ENCODE peak calls at places on chromosome 20, in ten cellular contexts. I is lung, D is choroid plexus epithelial cell, Q is IMR-90, Z is WERI-Rb-1, G is tibial nerve, A is brain microvascular endothelial cell, M is RWPE1, E is prostate gland, L is body of pancreas. F is an unnamed sample.
A peak's percentile ranks its signal among the peaks of the same experiment; 100 is the strongest.

GRCh38 chr20:14824996-14825395 is 487.6 kb upstream of the FLRT3 start:
- DNase-seq in M (no peak), Q (no peak), D (no peak), E (no peak), Z (no peak), A (no peak), G (no peak), L (no peak), I (no peak), F (no peak)

GRCh38 chr20:1438361-1438760 is 28.3 kb downstream of the NSFL1C start:
- DNase-seq in G (no peak), Z (no peak), E (no peak), Q (no peak), L (no peak), I (no peak), M (no peak), D (no peak), A (no peak), F (no peak)

GRCh38 chr20:973785-974194 is 28.3 kb downstream of the RSPO4 start:
- DNase-seq in A (peak; percentile 27), L (no peak), Q (peak; percentile 10), I (peak; percentile 41), M (peak; percentile 65), G (no peak), E (no peak), Z (peak; percentile 37), D (peak; percentile 50), F (no peak)

GRCh38 chr20:6269163-6269873 is 146.5 kb upstream of the FERMT1 start:
- DNase-seq in E (no peak), Z (no peak), D (peak; percentile 19), A (no peak), Q (no peak), I (no peak), G (no peak), L (no peak), M (no peak), F (no peak)

GRCh38 chr20:3803289-3803688 is 7.2 kb downstream of the CDC25B start:
- DNase-seq in L (no peak), M (no peak), A (no peak), I (no peak), G (no peak), Q (no peak), Z (no peak), E (no peak), D (no peak), F (no peak)

GRCh38 chr20:34390769-34391447 is 27.8 kb downstream of the ITCH start:
- DNase-seq in G (no peak), I (peak; percentile 59), D (peak; percentile 76), E (no peak), A (peak; percentile 94), M (peak; percentile 83), Q (peak; percentile 88), L (peak; percentile 47), Z (peak; percentile 34), F (peak; percentile 49)

GRCh38 chr20:37969949-37970855 is 63.1 kb downstream of the TTI1 start:
- DNase-seq in I (no peak), E (no peak), D (no peak), A (no peak), M (peak; percentile 62), Q (no peak), G (no peak), L (no peak), Z (no peak), F (no peak)

GRCh38 chr20:37846573-37846972 is 56.4 kb upstream of the VSTM2L start:
- DNase-seq in Z (no peak), Q (no peak), M (no peak), L (no peak), D (no peak), A (no peak), I (no peak), E (peak; percentile 12), G (no peak), F (no peak)

GRCh38 chr20:44701116-44701865 is 13.9 kb upstream of the CCN5 start:
- DNase-seq in Z (peak; percentile 67), M (no peak), Q (peak; percentile 19), L (no peak), I (no peak), A (no peak), E (no peak), D (peak; percentile 61), G (no peak), F (no peak)
- TF ChIP-seq CTCF in Z (peak; percentile 27), M (no peak), Q (no peak), L (no peak), I (no peak), A (no peak), E (no peak), D (no peak), G (no peak), F (no peak)

DNA sequence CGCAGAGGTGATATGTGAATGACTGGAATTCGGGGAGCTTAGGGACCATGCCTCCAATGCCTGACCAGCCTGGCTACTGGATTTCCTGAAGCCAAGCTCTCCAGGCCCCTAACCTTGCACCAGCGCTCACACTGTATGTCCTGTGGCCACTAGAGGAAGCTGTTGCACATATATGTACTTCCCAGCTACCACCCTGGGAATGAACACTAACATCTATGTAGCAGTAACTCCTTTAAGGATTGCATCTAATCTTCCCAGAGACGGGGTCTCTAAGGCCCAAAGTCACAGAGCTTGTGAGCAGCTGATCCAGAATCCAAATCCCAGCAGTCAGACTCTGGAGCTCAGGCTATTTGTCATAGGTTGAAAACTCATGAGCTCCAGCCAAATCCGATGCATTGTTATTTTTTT is 20.4 kb upstream of the BPIFB1 start:
- DNase-seq in Q (peak; percentile 53), Z (peak; percentile 80), A (peak; percentile 52), E (no peak), M (peak; percentile 60), D (peak; percentile 86), G (no peak), I (no peak), L (peak; percentile 42), F (no peak)
- TF ChIP-seq CTCF in Q (peak; percentile 59), Z (peak; percentile 95), A (peak; percentile 80), E (peak; percentile 35), M (peak; percentile 71), D (peak; percentile 92), G (peak; percentile 38), I (peak; percentile 1), L (peak; percentile 47), F (peak; percentile 58)

GRCh38 chr20:24685736-24686135 is 216.3 kb downstream of the SYNDIG1 start:
- DNase-seq in Z (no peak), E (no peak), M (no peak), G (no peak), A (no peak), L (no peak), D (no peak), I (no peak), Q (no peak), F (peak; percentile 67)
- TF ChIP-seq CTCF in Z (no peak), E (no peak), M (no peak), G (no peak), A (no peak), L (no peak), D (no peak), I (no peak), Q (no peak), F (no peak)

DNA sequence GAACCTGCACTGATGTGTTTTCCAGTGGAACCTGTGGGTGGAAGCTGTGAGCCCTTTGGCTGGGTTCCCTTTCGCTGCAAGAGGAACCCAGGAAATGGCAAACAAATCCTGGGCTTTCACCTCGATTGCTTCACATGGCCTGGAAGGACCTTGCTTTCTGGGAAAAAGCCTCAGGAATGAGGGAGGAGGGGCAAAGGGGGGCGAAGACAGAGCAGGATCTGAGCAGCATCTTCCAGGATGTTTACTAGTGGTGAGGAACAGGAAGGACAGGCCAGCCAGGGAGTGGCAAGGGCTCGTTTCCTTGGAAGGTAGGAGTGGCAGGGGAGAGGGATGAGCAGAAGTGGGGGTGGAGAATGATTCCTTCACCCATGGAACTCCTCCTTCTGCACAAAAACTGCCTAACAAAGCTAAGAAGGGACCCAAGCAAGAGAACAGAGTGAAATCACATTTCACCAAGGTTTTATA is 5.9 kb downstream of the SLC2A10 start:
- DNase-seq in E (peak; percentile 87), Q (peak; percentile 80), I (no peak), M (peak; percentile 80), Z (peak; percentile 56), G (peak; percentile 58), L (peak; percentile 37), D (peak; percentile 45), A (no peak), F (no peak)
- TF ChIP-seq CTCF in E (peak; percentile 12), Q (no peak), I (no peak), M (peak; percentile 67), Z (peak; percentile 6), G (peak; percentile 32), L (no peak), D (peak; percentile 24), A (peak; percentile 22), F (no peak)

GRCh38 chr20:16007978-16008377 is 565.3 kb downstream of the KIF16B start:
- DNase-seq in D (peak; percentile 8), Z (no peak), M (no peak), E (no peak), A (no peak), I (no peak), Q (no peak), G (no peak), L (no peak), F (no peak)
- TF ChIP-seq CTCF in D (no peak), Z (peak; percentile 19), M (no peak), E (no peak), A (no peak), I (no peak), Q (no peak), G (no peak), L (no peak), F (no peak)